ENCODE peak calls at places on chromosomes 7 and 10, in four cellular contexts. J is T-helper 1 cell, E is SK-N-SH, A is AG20443. W is an unnamed sample.
A peak's percentile ranks its signal among the peaks of the same experiment; 100 is the strongest.

GRCh38 chr7:106465704-106466468 is 181.1 kb upstream of the NAMPT start:
- DNase-seq in A (no peak), J (no peak), E (no peak), W (no peak)

GRCh38 chr10:96130326-96130758 is 245 bp downstream of the ZNF518A start:
- DNase-seq in A (peak; percentile 83), E (peak; percentile 89), J (peak; percentile 59), W (peak; percentile 59)

GRCh38 chr7:70676243-70676642 is 455.7 kb upstream of the GALNT17 start:
- DNase-seq in E (no peak), A (no peak), J (no peak), W (no peak)

GRCh38 chr10:126959906-126960685 is 54.9 kb downstream of the DOCK1 start:
- DNase-seq in E (no peak), J (no peak), A (no peak), W (no peak)

GRCh38 chr7:122528879-122529481 is 169.9 kb downstream of the RNF133 start:
- DNase-seq in J (no peak), A (peak; percentile 22), E (peak; percentile 17), W (peak; percentile 59)

GRCh38 chr7:36667007-36667406 is 57.3 kb downstream of the AOAH start:
- DNase-seq in E (no peak), J (no peak), A (no peak), W (no peak)

GRCh38 chr7:95737828-95738505 is 34.4 kb upstream of the DYNC1I1 start:
- DNase-seq in A (no peak), J (no peak), E (no peak), W (no peak)

GRCh38 chr10:116733566-116733965 is 8.8 kb downstream of the HSPA12A start:
- DNase-seq in J (no peak), A (peak; percentile 58), E (no peak), W (no peak)

GRCh38 chr10:26792780-26793495 is 67.8 kb downstream of the ABI1 start:
- DNase-seq in E (no peak), J (no peak), A (no peak), W (no peak)

GRCh38 chr7:100878013-100878412 is 3.1 kb downstream of the SRRT start:
- DNase-seq in J (no peak), E (no peak), A (no peak), W (no peak)

GRCh38 chr7:75876126-75876881 is 2.5 kb upstream of the RHBDD2 start:
- DNase-seq in A (no peak), E (no peak), J (no peak), W (peak; percentile 40)

GRCh38 chr10:26448706-26449435 is 10.7 kb downstream of the APBB1IP start:
- DNase-seq in E (no peak), A (no peak), J (peak; percentile 80), W (no peak)

GRCh38 chr10:27461312-27461711 is 42.8 kb upstream of the RAB18 start:
- DNase-seq in A (no peak), E (no peak), J (no peak), W (no peak)

GRCh38 chr7:130489140-130489967 is 2.5 kb upstream of the MEST start:
- DNase-seq in A (no peak), J (no peak), E (peak; percentile 27), W (no peak)

GRCh38 chr10:117170244-117170643 is 27.0 kb upstream of the KCNK18 start:
- DNase-seq in J (no peak), A (no peak), E (no peak), W (no peak)

GRCh38 chr10:86661161-86662025 is 6.9 kb upstream of the LDB3 start:
- DNase-seq in E (peak; percentile 72), A (peak; percentile 77), J (no peak), W (peak; percentile 40)

GRCh38 chr10:31419394-31420063 is 100.5 kb downstream of the ZEB1 start:
- DNase-seq in J (no peak), A (peak; percentile 64), E (no peak), W (peak; percentile 18)

GRCh38 chr7:25982684-25983083 is 169.3 kb upstream of the NFE2L3 start:
- DNase-seq in J (no peak), A (no peak), E (no peak), W (no peak)

GRCh38 chr7:74480861-74481417 is 27.2 kb downstream of the GTF2IRD1 start:
- DNase-seq in E (no peak), A (peak; percentile 66), J (no peak), W (peak; percentile 33)

GRCh38 chr7:31056775-31057346 is 4.8 kb downstream of the ADCYAP1R1 start:
- DNase-seq in E (no peak), J (no peak), A (no peak), W (no peak)

GRCh38 chr7:2229467-2229866 is 3.3 kb downstream of the MAD1L1 start:
- DNase-seq in J (no peak), E (peak; percentile 67), A (no peak), W (no peak)

W was measured in bronchial epithelial cell.